ENCODE peak calls at places on chromosome 14, in ten cellular contexts. O is body of pancreas, E is substantia nigra, G is SK-N-SH, X is fibroblast of lung, K is stomach, H is left ventricle myocardium inferior, Z is heart left ventricle, Q is cardiac muscle cell, J is heart right ventricle. T is an unnamed sample.

GRCh38 chr14:54348923-54349615 is 47.7 kb upstream of the CDKN3 start:
- DNase-seq in O (peak; percentile 17), E (no peak), G (no peak), X (peak; percentile 47), K (no peak), H (peak; percentile 51), Z (peak; percentile 67), Q (no peak), J (peak; percentile 26), T (no peak)

GRCh38 chr14:104928391-104929133 is 3.9 kb downstream of the PLD4 start:
- DNase-seq in O (no peak), E (no peak), G (no peak), X (no peak), K (no peak), H (peak; percentile 13), Z (no peak), Q (no peak), J (no peak), T (no peak)

GRCh38 chr14:53109688-53110041 is 43.5 kb downstream of the DDHD1 start:
- DNase-seq in O (no peak), E (no peak), G (no peak), X (no peak), K (no peak), H (no peak), Z (no peak), Q (no peak), J (no peak), T (no peak)

GRCh38 chr14:67589212-67589770 is 10.8 kb downstream of the PIGH start:
- DNase-seq in O (no peak), E (no peak), G (no peak), X (no peak), K (no peak), H (no peak), Z (no peak), Q (no peak), J (no peak), T (no peak)

GRCh38 chr14:77980475-77981321 is 180.8 kb downstream of the ADCK1 start:
- DNase-seq in O (peak; percentile 89), E (peak; percentile 25), G (no peak), X (peak; percentile 13), K (peak; percentile 83), H (no peak), Z (peak; percentile 55), Q (peak; percentile 31), J (peak; percentile 17), T (no peak)

GRCh38 chr14:100155049-100155621 is 4.3 kb downstream of the DEGS2 start:
- DNase-seq in O (no peak), E (no peak), G (peak; percentile 64), X (no peak), K (no peak), H (no peak), Z (no peak), Q (peak; percentile 24), J (peak; percentile 14), T (no peak)

GRCh38 chr14:34059037-34059924 is 108.4 kb upstream of the EGLN3 start:
- DNase-seq in O (no peak), E (no peak), G (no peak), X (no peak), K (no peak), H (no peak), Z (no peak), Q (no peak), J (no peak), T (no peak)

GRCh38 chr14:31926123-31926522 is 151.0 kb upstream of the ARHGAP5 start:
- DNase-seq in O (no peak), E (no peak), G (peak; percentile 44), X (peak; percentile 43), K (no peak), H (no peak), Z (no peak), Q (peak; percentile 56), J (no peak), T (no peak)

GRCh38 chr14:34646570-34647255 is 16.8 kb upstream of the SNX6 start:
- DNase-seq in O (no peak), E (no peak), G (no peak), X (no peak), K (no peak), H (no peak), Z (no peak), Q (no peak), J (no peak), T (no peak)

GRCh38 chr14:103735439-103735814 is 19.8 kb downstream of the ZFYVE21 start:
- DNase-seq in O (no peak), E (no peak), G (no peak), X (no peak), K (no peak), H (no peak), Z (peak; percentile 44), Q (no peak), J (no peak), T (no peak)

GRCh38 chr14:103735022-103735421 is 19.4 kb downstream of the ZFYVE21 start:
- DNase-seq in O (no peak), E (no peak), G (no peak), X (no peak), K (no peak), H (no peak), Z (peak; percentile 55), Q (no peak), J (no peak), T (no peak)

GRCh38 chr14:103737432-103738045 is 21.9 kb downstream of the ZFYVE21 start:
- DNase-seq in O (no peak), E (no peak), G (no peak), X (no peak), K (no peak), H (no peak), Z (no peak), Q (no peak), J (no peak), T (no peak)

GRCh38 chr14:103735815-103736545 is 20.4 kb downstream of the ZFYVE21 start:
- DNase-seq in O (no peak), E (no peak), G (no peak), X (no peak), K (no peak), H (no peak), Z (peak; percentile 26), Q (no peak), J (no peak), T (no peak)

GRCh38 chr14:103736546-103737431 is 21.2 kb downstream of the ZFYVE21 start:
- DNase-seq in O (no peak), E (no peak), G (no peak), X (no peak), K (no peak), H (no peak), Z (peak; percentile 10), Q (no peak), J (no peak), T (no peak)
- H3K27ac ChIP-seq in O (no peak overlapping the region), E (no peak overlapping the region), G (no peak overlapping the region), X (no peak overlapping the region), K (peak overlapping the region; percentile 87), H (peak overlapping the region; percentile 42), Z (no peak overlapping the region), Q (peak overlapping the region; percentile 80), J (no peak overlapping the region), T (peak overlapping the region; percentile 86)

DNA sequence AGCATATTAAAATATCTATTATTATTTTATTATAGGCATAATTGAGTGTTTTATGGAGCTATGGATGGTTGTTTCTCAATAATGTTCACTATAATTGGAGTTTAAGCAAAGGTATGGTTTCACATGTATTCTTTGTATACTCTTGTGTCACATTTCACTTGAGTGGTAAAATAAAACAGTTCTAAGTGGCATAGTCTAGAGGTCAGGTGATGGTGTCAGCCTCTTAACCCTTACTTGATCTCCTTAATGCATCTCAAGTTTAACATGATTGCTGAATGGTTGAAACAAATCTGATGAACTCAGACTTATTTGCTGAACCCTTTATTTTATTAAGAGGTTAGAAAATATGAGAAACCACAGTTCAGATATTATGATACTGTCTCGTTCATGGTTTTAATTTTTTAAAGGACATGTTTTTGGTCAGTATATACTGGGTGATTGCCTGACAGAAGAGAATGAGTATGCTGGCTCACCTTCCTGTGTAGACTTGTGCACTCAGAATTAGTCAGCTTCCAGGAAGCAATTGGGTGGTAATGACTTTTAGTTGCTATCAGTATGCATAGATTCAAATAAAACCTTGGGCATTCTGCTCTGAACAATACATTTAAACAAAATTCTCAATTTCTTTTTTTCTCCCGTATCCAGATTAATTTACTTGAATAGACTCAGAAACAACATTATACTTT is 464.6 kb downstream of the PCNX1 start:
- DNase-seq in O (no peak), E (no peak), G (no peak), X (peak; percentile 85), K (no peak), H (no peak), Z (no peak), Q (no peak), J (no peak), T (no peak)
- H3K27ac ChIP-seq in O (no peak overlapping the region), E (no peak overlapping the region), G (peak overlapping the region; percentile 72), X (peak overlapping the region; percentile 39), K (peak overlapping the region; percentile 57), H (no peak overlapping the region), Z (no peak overlapping the region), Q (no peak overlapping the region), J (no peak overlapping the region), T (no peak overlapping the region)

GRCh38 chr14:21675566-21675965 is 1.9 kb upstream of the OR4E1 start:
- DNase-seq in O (no peak), E (no peak), G (no peak), X (no peak), K (no peak), H (no peak), Z (no peak), Q (no peak), J (no peak), T (no peak)
- H3K27ac ChIP-seq in O (no peak overlapping the region), E (no peak overlapping the region), G (no peak overlapping the region), X (no peak overlapping the region), K (no peak overlapping the region), H (no peak overlapping the region), Z (no peak overlapping the region), Q (no peak overlapping the region), J (no peak overlapping the region), T (no peak overlapping the region)

GRCh38 chr14:56271988-56272387 is 153.8 kb downstream of the PELI2 start:
- DNase-seq in O (no peak), E (no peak), G (no peak), X (peak; percentile 97), K (no peak), H (no peak), Z (no peak), Q (no peak), J (no peak), T (no peak)

GRCh38 chr14:56278383-56278782 is 160.2 kb downstream of the PELI2 start:
- DNase-seq in O (no peak), E (no peak), G (no peak), X (no peak), K (no peak), H (no peak), Z (no peak), Q (no peak), J (no peak), T (no peak)

GRCh38 chr14:56274556-56274955 is 156.3 kb downstream of the PELI2 start:
- DNase-seq in O (no peak), E (no peak), G (no peak), X (no peak), K (no peak), H (no peak), Z (no peak), Q (no peak), J (no peak), T (no peak)

GRCh38 chr14:56273151-56273550 is 154.9 kb downstream of the PELI2 start:
- DNase-seq in O (peak; percentile 16), E (no peak), G (no peak), X (peak; percentile 66), K (no peak), H (no peak), Z (no peak), Q (no peak), J (no peak), T (no peak)

DNA sequence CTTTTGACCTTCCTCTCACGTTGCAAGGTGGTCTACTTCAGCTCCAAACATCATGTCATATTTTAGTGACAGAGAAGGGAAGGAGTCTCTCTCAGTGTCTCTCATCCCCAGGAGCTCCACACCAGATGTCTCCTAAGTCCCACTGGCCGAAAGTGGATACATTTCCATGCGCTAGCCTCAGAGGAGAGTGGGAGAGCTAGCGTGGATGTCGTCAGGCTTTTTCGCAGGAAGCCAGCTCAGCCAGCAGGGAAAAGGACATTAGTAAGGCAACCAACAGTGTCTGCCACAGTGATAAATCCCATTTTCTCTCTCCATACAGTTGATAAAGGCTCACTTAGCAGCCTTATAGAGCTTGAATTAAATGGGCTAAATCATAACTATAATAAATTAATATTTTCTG is 155.7 kb downstream of the PELI2 start:
- DNase-seq in O (no peak), E (no peak), G (no peak), X (no peak), K (no peak), H (no peak), Z (no peak), Q (no peak), J (no peak), T (no peak)
- H3K27ac ChIP-seq in O (no peak overlapping the region), E (no peak overlapping the region), G (no peak overlapping the region), X (no peak overlapping the region), K (no peak overlapping the region), H (no peak overlapping the region), Z (no peak overlapping the region), Q (no peak overlapping the region), J (no peak overlapping the region), T (no peak overlapping the region)

T was measured in caudate nucleus.